ENCODE peak calls at places on chromosomes 3 and 15, in six cellular contexts. One of them, this sample, is unnamed.

GRCh38 chr3:157650191-157650590 is 147.0 kb upstream of the VEPH1 start:
- DNase-seq in sigmoid colon: no peak
- DNase-seq in tibial artery: no peak
- DNase-seq in H1: no peak
- DNase-seq in choroid plexus epithelial cell: no peak
- DNase-seq in lower lobe of right lung: no peak
- DNase-seq in this sample: no peak

GRCh38 chr15:39124155-39124924 is 456.5 kb upstream of the THBS1 start:
- DNase-seq in sigmoid colon: no peak
- DNase-seq in tibial artery: no peak
- DNase-seq in H1: no peak
- DNase-seq in choroid plexus epithelial cell: peak
- DNase-seq in lower lobe of right lung: no peak
- DNase-seq in this sample: peak

GRCh38 chr3:136207741-136208140 is 11.6 kb upstream of the MSL2 start:
- DNase-seq in sigmoid colon: no peak
- DNase-seq in tibial artery: no peak
- DNase-seq in H1: no peak
- DNase-seq in choroid plexus epithelial cell: no peak
- DNase-seq in lower lobe of right lung: no peak
- DNase-seq in this sample: no peak

GRCh38 chr15:99431661-99432091 is 134.1 kb upstream of the MEF2A start:
- DNase-seq in sigmoid colon: peak
- DNase-seq in tibial artery: peak
- DNase-seq in H1: no peak
- DNase-seq in choroid plexus epithelial cell: no peak
- DNase-seq in lower lobe of right lung: peak
- DNase-seq in this sample: no peak

GRCh38 chr3:183933160-183933559 is 48.5 kb upstream of the PARL start:
- DNase-seq in sigmoid colon: no peak
- DNase-seq in tibial artery: no peak
- DNase-seq in H1: no peak
- DNase-seq in choroid plexus epithelial cell: no peak
- DNase-seq in lower lobe of right lung: no peak
- DNase-seq in this sample: no peak

GRCh38 chr3:177802151-177802900 is 605.0 kb upstream of the TBL1XR1 start:
- DNase-seq in sigmoid colon: no peak
- DNase-seq in tibial artery: no peak
- DNase-seq in H1: no peak
- DNase-seq in choroid plexus epithelial cell: no peak
- DNase-seq in lower lobe of right lung: no peak
- DNase-seq in this sample: peak

GRCh38 chr3:164040991-164041390 is 1037.3 kb downstream of the SI start:
- DNase-seq in sigmoid colon: no peak
- DNase-seq in tibial artery: no peak
- DNase-seq in H1: no peak
- DNase-seq in choroid plexus epithelial cell: peak
- DNase-seq in lower lobe of right lung: no peak
- DNase-seq in this sample: no peak

GRCh38 chr3:138916824-138917223 is 30.1 kb downstream of the FOXL2 start:
- DNase-seq in sigmoid colon: no peak
- DNase-seq in tibial artery: no peak
- DNase-seq in H1: no peak
- DNase-seq in choroid plexus epithelial cell: no peak
- DNase-seq in lower lobe of right lung: peak
- DNase-seq in this sample: peak

GRCh38 chr3:97979610-97980009 is 7.4 kb upstream of the RIOX2 start:
- DNase-seq in sigmoid colon: no peak
- DNase-seq in tibial artery: no peak
- DNase-seq in H1: no peak
- DNase-seq in choroid plexus epithelial cell: no peak
- DNase-seq in lower lobe of right lung: no peak
- DNase-seq in this sample: no peak

GRCh38 chr15:100171411-100171810 is 170.4 kb downstream of the ADAMTS17 start:
- DNase-seq in sigmoid colon: no peak
- DNase-seq in tibial artery: no peak
- DNase-seq in H1: no peak
- DNase-seq in choroid plexus epithelial cell: no peak
- DNase-seq in lower lobe of right lung: no peak
- DNase-seq in this sample: no peak

GRCh38 chr3:182258538-182259177 is 534.6 kb upstream of the ATP11B start:
- DNase-seq in sigmoid colon: no peak
- DNase-seq in tibial artery: no peak
- DNase-seq in H1: no peak
- DNase-seq in choroid plexus epithelial cell: peak
- DNase-seq in lower lobe of right lung: no peak
- DNase-seq in this sample: no peak

DNA sequence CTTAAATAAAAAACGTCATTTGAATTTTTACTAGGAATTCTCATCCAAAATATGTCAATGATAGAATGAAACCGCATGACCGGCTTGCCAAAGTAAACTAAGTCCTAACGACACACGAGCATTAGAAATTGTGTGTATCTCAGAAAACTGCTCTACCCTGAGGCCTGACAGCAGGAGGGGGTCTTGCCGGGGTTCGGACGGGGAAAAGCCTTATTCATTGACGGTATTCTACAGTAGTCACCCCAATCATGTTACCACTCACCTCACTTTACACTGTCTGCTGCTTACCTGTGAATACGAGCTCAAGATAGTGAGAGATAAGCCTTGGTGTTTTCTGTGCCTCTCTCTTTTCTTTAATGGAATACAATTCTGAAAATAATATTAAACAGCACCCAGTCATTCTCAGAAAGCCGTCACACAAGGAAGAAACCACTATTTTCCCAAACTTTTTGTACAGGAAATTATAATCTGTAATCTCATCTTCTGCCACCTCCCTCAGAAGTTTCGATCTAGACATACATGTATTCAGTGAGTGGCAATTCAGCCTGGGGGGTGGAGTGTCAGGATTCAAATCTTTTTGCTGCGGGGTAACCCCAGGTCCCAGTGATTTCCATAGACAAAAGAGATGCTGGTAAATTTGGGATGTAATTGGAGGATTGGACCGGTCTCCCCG is 497 bp upstream of the FAM43A start:
- DNase-seq in sigmoid colon: no peak
- DNase-seq in tibial artery: no peak
- DNase-seq in H1: no peak
- DNase-seq in choroid plexus epithelial cell: no peak
- DNase-seq in lower lobe of right lung: no peak
- DNase-seq in this sample: no peak
- H3K4me3 ChIP-seq in sigmoid colon: peak
- H3K4me3 ChIP-seq in tibial artery: peak
- H3K4me3 ChIP-seq in H1: no peak
- H3K4me3 ChIP-seq in choroid plexus epithelial cell: peak
- H3K4me3 ChIP-seq in lower lobe of right lung: peak
- H3K4me3 ChIP-seq in this sample: peak

GRCh38 chr3:171807129-171807675 is 3.1 kb downstream of the PLD1 start:
- DNase-seq in sigmoid colon: no peak
- DNase-seq in tibial artery: no peak
- DNase-seq in H1: no peak
- DNase-seq in choroid plexus epithelial cell: no peak
- DNase-seq in lower lobe of right lung: no peak
- DNase-seq in this sample: no peak

GRCh38 chr3:171805687-171806086 is 4.6 kb downstream of the PLD1 start:
- DNase-seq in sigmoid colon: no peak
- DNase-seq in tibial artery: no peak
- DNase-seq in H1: no peak
- DNase-seq in choroid plexus epithelial cell: no peak
- DNase-seq in lower lobe of right lung: no peak
- DNase-seq in this sample: no peak

GRCh38 chr3:171804618-171805389 is 5.5 kb downstream of the PLD1 start:
- DNase-seq in sigmoid colon: no peak
- DNase-seq in tibial artery: peak
- DNase-seq in H1: no peak
- DNase-seq in choroid plexus epithelial cell: peak
- DNase-seq in lower lobe of right lung: no peak
- DNase-seq in this sample: no peak

GRCh38 chr3:171807806-171808205 is 2.5 kb downstream of the PLD1 start:
- DNase-seq in sigmoid colon: no peak
- DNase-seq in tibial artery: no peak
- DNase-seq in H1: no peak
- DNase-seq in choroid plexus epithelial cell: no peak
- DNase-seq in lower lobe of right lung: no peak
- DNase-seq in this sample: no peak

GRCh38 chr3:171806200-171807128 is 3.8 kb downstream of the PLD1 start:
- DNase-seq in sigmoid colon: no peak
- DNase-seq in tibial artery: no peak
- DNase-seq in H1: no peak
- DNase-seq in choroid plexus epithelial cell: peak
- DNase-seq in lower lobe of right lung: no peak
- DNase-seq in this sample: no peak
- H3K4me3 ChIP-seq in sigmoid colon: no peak
- H3K4me3 ChIP-seq in tibial artery: no peak
- H3K4me3 ChIP-seq in H1: no peak
- H3K4me3 ChIP-seq in choroid plexus epithelial cell: no peak
- H3K4me3 ChIP-seq in lower lobe of right lung: no peak
- H3K4me3 ChIP-seq in this sample: no peak

GRCh38 chr15:64702816-64703631 is 72.4 kb downstream of the RBPMS2 start:
- DNase-seq in sigmoid colon: peak
- DNase-seq in tibial artery: peak
- DNase-seq in H1: peak
- DNase-seq in choroid plexus epithelial cell: peak
- DNase-seq in lower lobe of right lung: peak
- DNase-seq in this sample: peak

GRCh38 chr15:64697911-64698369 is 77.4 kb downstream of the RBPMS2 start:
- DNase-seq in sigmoid colon: no peak
- DNase-seq in tibial artery: no peak
- DNase-seq in H1: no peak
- DNase-seq in choroid plexus epithelial cell: peak
- DNase-seq in lower lobe of right lung: no peak
- DNase-seq in this sample: no peak

GRCh38 chr15:64701482-64701881 is 73.9 kb downstream of the RBPMS2 start:
- DNase-seq in sigmoid colon: no peak
- DNase-seq in tibial artery: no peak
- DNase-seq in H1: no peak
- DNase-seq in choroid plexus epithelial cell: no peak
- DNase-seq in lower lobe of right lung: no peak
- DNase-seq in this sample: no peak

GRCh38 chr15:64701051-64701450 is 74.3 kb downstream of the RBPMS2 start:
- DNase-seq in sigmoid colon: no peak
- DNase-seq in tibial artery: no peak
- DNase-seq in H1: no peak
- DNase-seq in choroid plexus epithelial cell: no peak
- DNase-seq in lower lobe of right lung: no peak
- DNase-seq in this sample: no peak

GRCh38 chr15:64699767-64700388 is 75.5 kb downstream of the RBPMS2 start:
- DNase-seq in sigmoid colon: no peak
- DNase-seq in tibial artery: peak
- DNase-seq in H1: peak
- DNase-seq in choroid plexus epithelial cell: peak
- DNase-seq in lower lobe of right lung: peak
- DNase-seq in this sample: no peak
- H3K4me3 ChIP-seq in sigmoid colon: no peak
- H3K4me3 ChIP-seq in tibial artery: peak
- H3K4me3 ChIP-seq in H1: peak
- H3K4me3 ChIP-seq in choroid plexus epithelial cell: peak
- H3K4me3 ChIP-seq in lower lobe of right lung: peak
- H3K4me3 ChIP-seq in this sample: no peak

DNA sequence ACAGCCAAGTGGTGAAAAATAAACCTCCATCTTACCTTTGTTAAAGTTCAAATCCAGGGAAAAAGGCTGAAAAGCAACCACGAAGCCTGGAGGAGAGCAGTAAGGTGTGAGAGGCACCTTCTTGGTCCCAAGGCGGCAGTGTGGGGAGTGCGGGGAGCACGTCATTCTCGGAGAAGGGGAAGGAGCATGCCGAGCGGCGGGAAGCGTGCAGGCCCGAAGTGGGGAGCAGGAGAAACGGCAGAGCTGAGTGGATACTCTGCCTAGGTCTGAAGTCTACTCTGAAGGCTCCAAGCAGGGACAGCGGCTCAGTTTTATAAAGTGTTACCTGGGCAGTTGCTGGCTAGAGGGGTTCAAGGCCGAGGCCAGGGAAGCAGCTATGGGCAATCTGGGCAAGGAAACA is 96.9 kb downstream of the RYK start:
- DNase-seq in sigmoid colon: no peak
- DNase-seq in tibial artery: no peak
- DNase-seq in H1: no peak
- DNase-seq in choroid plexus epithelial cell: no peak
- DNase-seq in lower lobe of right lung: no peak
- DNase-seq in this sample: no peak
- H3K4me3 ChIP-seq in sigmoid colon: no peak
- H3K4me3 ChIP-seq in tibial artery: no peak
- H3K4me3 ChIP-seq in H1: no peak
- H3K4me3 ChIP-seq in choroid plexus epithelial cell: no peak
- H3K4me3 ChIP-seq in lower lobe of right lung: no peak
- H3K4me3 ChIP-seq in this sample: no peak

GRCh38 chr15:51160484-51160883 is 65.8 kb upstream of the TNFAIP8L3 start:
- DNase-seq in sigmoid colon: no peak
- DNase-seq in tibial artery: no peak
- DNase-seq in H1: no peak
- DNase-seq in choroid plexus epithelial cell: no peak
- DNase-seq in lower lobe of right lung: no peak
- DNase-seq in this sample: no peak

GRCh38 chr15:51168700-51169099 is 74.0 kb upstream of the TNFAIP8L3 start:
- DNase-seq in sigmoid colon: no peak
- DNase-seq in tibial artery: no peak
- DNase-seq in H1: no peak
- DNase-seq in choroid plexus epithelial cell: no peak
- DNase-seq in lower lobe of right lung: no peak
- DNase-seq in this sample: no peak

GRCh38 chr15:51161491-51162260 is 67.0 kb upstream of the TNFAIP8L3 start:
- DNase-seq in sigmoid colon: no peak
- DNase-seq in tibial artery: no peak
- DNase-seq in H1: no peak
- DNase-seq in choroid plexus epithelial cell: no peak
- DNase-seq in lower lobe of right lung: no peak
- DNase-seq in this sample: no peak

GRCh38 chr15:51163843-51164242 is 69.1 kb upstream of the TNFAIP8L3 start:
- DNase-seq in sigmoid colon: no peak
- DNase-seq in tibial artery: no peak
- DNase-seq in H1: no peak
- DNase-seq in choroid plexus epithelial cell: no peak
- DNase-seq in lower lobe of right lung: no peak
- DNase-seq in this sample: no peak

DNA sequence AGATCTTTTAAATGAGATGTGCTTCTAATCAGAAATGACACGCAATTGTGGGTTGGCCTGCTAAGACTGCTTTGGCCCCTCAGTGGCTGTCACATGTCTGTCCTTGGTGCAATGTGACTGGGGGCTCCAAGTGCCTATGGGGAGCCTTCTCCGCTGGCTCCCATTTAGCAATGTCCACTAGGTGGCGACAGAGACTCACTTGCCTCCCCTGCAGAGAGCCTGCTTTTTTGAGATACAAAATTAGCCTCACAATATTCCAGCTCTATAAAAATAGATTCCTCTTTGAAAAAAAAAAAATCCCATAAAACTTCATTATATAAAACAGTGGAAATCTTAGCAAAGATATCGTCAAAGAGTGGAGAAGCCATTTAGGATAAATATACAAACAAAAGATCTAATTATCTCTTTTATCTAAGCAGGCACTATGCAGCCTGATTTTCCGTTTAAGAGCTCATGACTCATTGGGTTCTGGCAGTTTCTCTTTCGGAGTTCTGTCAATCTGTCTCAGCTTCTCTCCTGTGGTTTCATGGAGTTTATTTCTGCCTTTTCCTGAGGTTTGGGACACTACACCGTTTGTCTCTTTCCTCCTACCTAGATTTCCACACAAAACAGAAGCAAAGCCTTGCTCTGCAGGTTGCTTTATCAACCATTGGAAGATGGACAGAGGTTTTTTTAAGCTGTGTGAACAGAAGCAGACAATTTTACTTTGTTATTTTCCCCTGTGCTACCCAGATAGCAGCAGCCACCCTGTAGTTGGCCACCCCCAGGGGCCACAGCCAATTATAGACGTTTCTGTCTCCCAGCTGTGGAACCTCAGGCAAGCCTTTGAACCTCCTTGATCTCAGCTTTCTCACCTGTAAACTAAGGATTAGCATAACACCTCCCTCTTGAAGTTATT is 68.4 kb upstream of the TNFAIP8L3 start:
- DNase-seq in sigmoid colon: peak
- DNase-seq in tibial artery: peak
- DNase-seq in H1: peak
- DNase-seq in choroid plexus epithelial cell: peak
- DNase-seq in lower lobe of right lung: peak
- DNase-seq in this sample: peak
- H3K4me3 ChIP-seq in sigmoid colon: no peak
- H3K4me3 ChIP-seq in tibial artery: peak
- H3K4me3 ChIP-seq in H1: no peak
- H3K4me3 ChIP-seq in choroid plexus epithelial cell: peak
- H3K4me3 ChIP-seq in lower lobe of right lung: peak
- H3K4me3 ChIP-seq in this sample: peak